ENCODE peak calls at places on chromosomes 11 and 22, in six cellular contexts. I, J, D, Y, L and O are unnamed samples.

GRCh38 chr22:50292643-50293440 is 14.6 kb downstream of the PLXNB2 start:
- DNase-seq in J (no peak), D (no peak), Y (no peak), I (no peak), L (no peak), O (no peak)

GRCh38 chr11:43833657-43834073 is 47.0 kb upstream of the ALKBH3 start:
- DNase-seq in L (no peak), D (peak), Y (no peak), I (no peak), J (no peak), O (no peak)

GRCh38 chr11:31802609-31802989 is 8.5 kb downstream of the PAX6 start:
- DNase-seq in Y (no peak), I (peak), L (peak), J (peak), D (no peak), O (peak)

GRCh38 chr11:72975778-72976520 is 161.7 kb downstream of the ATG16L2 start:
- DNase-seq in I (no peak), J (no peak), Y (no peak), D (peak), L (no peak), O (no peak)

GRCh38 chr11:116099541-116099940 is 595.3 kb upstream of the CADM1 start:
- DNase-seq in I (no peak), J (no peak), Y (no peak), L (no peak), D (no peak), O (no peak)

GRCh38 chr11:15327786-15328231 is 213.1 kb downstream of the INSC start:
- DNase-seq in Y (peak), L (peak), D (peak), I (peak), J (peak), O (peak)

GRCh38 chr11:44301856-44302231 is 8.1 kb downstream of the ALX4 start:
- DNase-seq in I (no peak), Y (no peak), L (no peak), D (peak), J (no peak), O (no peak)

GRCh38 chr11:2290351-2290841 is 11.3 kb downstream of the C11orf21 start:
- DNase-seq in D (no peak), L (no peak), Y (peak), I (peak), J (peak), O (no peak)

GRCh38 chr11:35166369-35167360 is 27.7 kb downstream of the CD44 start:
- DNase-seq in D (peak), J (no peak), L (no peak), I (peak), Y (no peak), O (no peak)

GRCh38 chr11:123690490-123690889 is 36.1 kb upstream of the SCN3B start:
- DNase-seq in I (no peak), D (peak), L (no peak), J (no peak), Y (no peak), O (no peak)

GRCh38 chr11:2914475-2915195 is 14.6 kb downstream of the PHLDA2 start:
- DNase-seq in L (no peak), I (no peak), J (no peak), Y (no peak), D (no peak), O (no peak)

GRCh38 chr11:2778630-2779498 is 79.1 kb upstream of the KCNQ1OT1 start:
- DNase-seq in Y (peak), I (peak), J (peak), D (peak), L (peak), O (no peak)

GRCh38 chr11:118612378-118612777 is 5.0 kb downstream of the PHLDB1 start:
- DNase-seq in L (no peak), D (peak), J (no peak), Y (peak), I (peak), O (no peak)

GRCh38 chr11:1151366-1152315 is 6.1 kb upstream of the MUC5AC start:
- DNase-seq in L (no peak), J (no peak), Y (peak), D (no peak), I (peak), O (no peak)

GRCh38 chr22:49406879-49407587 is 420.6 kb downstream of the BRD1 start:
- DNase-seq in J (no peak), I (peak), D (no peak), L (no peak), Y (no peak), O (no peak)

GRCh38 chr11:102254047-102254446 is 63.2 kb upstream of the BIRC3 start:
- DNase-seq in Y (no peak), L (no peak), D (no peak), J (no peak), I (no peak), O (no peak)

GRCh38 chr22:37230673-37231405 is 13.2 kb downstream of the RAC2 start:
- DNase-seq in L (no peak), J (no peak), D (no peak), Y (peak), I (no peak), O (peak)

GRCh38 chr11:35126000-35126878 is 12.7 kb upstream of the CD44 start:
- DNase-seq in I (no peak), D (no peak), J (no peak), L (no peak), Y (no peak), O (no peak)

GRCh38 chr11:96607890-96608558 is 218.2 kb downstream of the JRKL start:
- DNase-seq in L (no peak), D (no peak), I (no peak), Y (no peak), J (no peak), O (no peak)

GRCh38 chr22:37822079-37822833 is 926 bp upstream of the GALR3 start:
- DNase-seq in Y (no peak), D (no peak), L (no peak), J (no peak), I (no peak), O (peak)

GRCh38 chr11:41431784-41432183 is 27.7 kb downstream of the LRRC4C start:
- DNase-seq in I (no peak), Y (no peak), D (no peak), J (peak), L (peak), O (peak)

GRCh38 chr22:48793949-48794348 is 1033.7 kb downstream of the BRD1 start:
- DNase-seq in J (no peak), D (no peak), Y (no peak), L (no peak), I (no peak), O (no peak)

GRCh38 chr11:100914415-100914814 is 215.2 kb downstream of the PGR start:
- DNase-seq in Y (no peak), L (no peak), I (no peak), J (no peak), D (no peak), O (no peak)

GRCh38 chr22:25627271-25627848 is 62.9 kb downstream of the GRK3 start:
- DNase-seq in L (no peak), J (no peak), I (no peak), D (no peak), Y (no peak), O (no peak)

GRCh38 chr11:2420502-2421225 is 20.1 kb downstream of the TSSC4 start:
- DNase-seq in J (peak), D (peak), I (peak), L (peak), Y (peak), O (peak)

GRCh38 chr22:36546932-36547331 is 18.0 kb upstream of the EIF3D start:
- DNase-seq in J (no peak), Y (no peak), L (no peak), I (no peak), D (peak), O (no peak)

GRCh38 chr11:130389315-130389935 is 39.0 kb downstream of the ADAMTS8 start:
- DNase-seq in D (peak), Y (no peak), L (no peak), J (no peak), I (no peak), O (no peak)

GRCh38 chr11:44179173-44179572 is 83.7 kb downstream of the EXT2 start:
- DNase-seq in L (no peak), Y (no peak), D (no peak), J (no peak), I (no peak), O (peak)

GRCh38 chr11:123173040-123173855 is 21.8 kb downstream of the CLMP start:
- DNase-seq in L (no peak), D (peak), I (no peak), Y (no peak), J (no peak), O (no peak)

GRCh38 chr11:65314501-65315203 is at the start of gene CDC42EP2:
- DNase-seq in D (peak), I (peak), Y (peak), L (peak), J (peak), O (peak)
- TF ChIP-seq CTCF in D (no peak), I (no peak), Y (no peak), L (no peak), J (no peak), O (no peak)

GRCh38 chr22:45069925-45070324 is 60.1 kb upstream of the PHF21B start:
- DNase-seq in Y (no peak), I (no peak), J (no peak), D (no peak), L (no peak), O (no peak)
- TF ChIP-seq CTCF in Y (no peak), I (no peak), J (no peak), D (no peak), L (no peak), O (no peak)

GRCh38 chr11:70482529-70482917 is 84.2 kb downstream of the CTTN start:
- DNase-seq in Y (no peak), L (no peak), J (no peak), I (no peak), D (peak), O (no peak)

GRCh38 chr11:70481625-70482528 is 83.5 kb downstream of the CTTN start:
- DNase-seq in L (no peak), D (peak), I (peak), Y (peak), J (no peak), O (no peak)

GRCh38 chr11:70483940-70484339 is 85.6 kb downstream of the CTTN start:
- DNase-seq in J (no peak), Y (no peak), I (no peak), L (no peak), D (no peak), O (no peak)

GRCh38 chr11:70485326-70486025 is 87.1 kb downstream of the CTTN start:
- DNase-seq in L (no peak), J (no peak), I (no peak), Y (no peak), D (no peak), O (no peak)

DNA sequence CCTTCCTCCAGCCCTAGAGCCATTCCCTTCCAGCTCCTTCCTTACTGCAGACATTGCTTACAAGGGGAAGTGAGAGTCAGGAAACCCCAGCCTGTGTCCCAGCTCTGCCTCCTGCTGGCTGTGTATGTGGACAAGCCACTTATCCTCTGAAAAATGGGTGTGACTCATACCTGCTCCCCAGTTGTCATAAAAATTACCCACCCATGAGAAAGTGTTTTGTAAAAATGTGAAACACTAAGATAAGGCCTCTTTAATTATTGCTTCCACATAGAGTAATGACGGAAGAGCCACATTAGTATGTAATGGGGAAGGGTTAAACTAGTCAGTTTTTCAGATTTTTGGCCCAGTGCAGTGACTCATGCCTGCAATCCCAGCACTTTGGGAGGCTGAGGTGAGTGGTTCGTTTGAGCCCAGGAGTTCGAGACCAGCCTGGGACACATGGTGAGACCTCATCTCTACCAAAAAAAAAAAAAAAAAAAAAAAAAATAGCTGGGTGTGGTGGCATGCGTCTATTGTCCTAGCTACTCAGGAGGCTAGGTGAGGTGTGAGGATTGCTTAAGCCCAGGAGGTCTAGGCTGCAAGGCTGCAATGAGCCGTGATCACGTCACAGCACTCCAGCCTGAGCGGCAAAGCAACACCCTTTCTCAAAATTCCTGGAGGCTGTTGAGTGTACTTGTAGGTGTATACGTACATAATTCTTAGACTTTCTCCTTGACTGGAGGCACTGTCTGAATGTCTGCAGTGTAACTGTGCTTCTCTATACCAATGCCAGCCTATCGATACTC is 84.9 kb downstream of the CTTN start:
- DNase-seq in D (peak), I (peak), L (no peak), Y (no peak), J (peak), O (no peak)
- TF ChIP-seq CTCF in D (peak), I (peak), L (peak), Y (peak), J (no peak), O (peak)

GRCh38 chr11:63551889-63552266 is 11.3 kb downstream of the PLAAT2 start:
- DNase-seq in Y (no peak), L (no peak), D (no peak), I (peak), J (no peak), O (no peak)
- TF ChIP-seq CTCF in Y (no peak), L (no peak), D (no peak), I (no peak), J (no peak), O (no peak)